ENCODE peak calls at places on chromosomes 2 and 18, in seven cellular contexts. R is SK-N-DZ; O is EL; N is lung microvascular endothelial cell; X is PC-3; H is stimulated activated CD4-positive, alpha-beta T cell treated with anti-CD3 and anti-CD28 coated beads, Interleukin-2, amount 100 ng/mL, for 48 hours; V is mesenteric fat pad. Z is an unnamed sample.

GRCh38 chr2:32743480-32744236 is 115.8 kb downstream of the TTC27 start:
- DNase-seq in R (no peak), O (peak), N (no peak), X (peak), H (no peak), V (no peak), Z (no peak)

GRCh38 chr2:176418768-176419167 is 149.5 kb downstream of the MTX2 start:
- DNase-seq in R (no peak), O (no peak), N (no peak), X (peak), H (no peak), V (no peak), Z (no peak)

GRCh38 chr2:181972431-181973190 is 13.0 kb upstream of the PPP1R1C start:
- DNase-seq in R (no peak), O (no peak), N (no peak), X (no peak), H (no peak), V (no peak), Z (no peak)

GRCh38 chr18:6054443-6054842 is 159.1 kb upstream of the TMEM200C start:
- DNase-seq in R (no peak), O (no peak), N (no peak), X (no peak), H (no peak), V (no peak), Z (no peak)

GRCh38 chr2:172693037-172693436 is 42.6 kb upstream of the RAPGEF4 start:
- DNase-seq in R (no peak), O (peak), N (peak), X (peak), H (peak), V (no peak), Z (no peak)

GRCh38 chr2:64918220-64918886 is 70.8 kb upstream of the SLC1A4 start:
- DNase-seq in R (no peak), O (no peak), N (no peak), X (no peak), H (no peak), V (no peak), Z (no peak)

GRCh38 chr2:98869272-98869641 is 66.8 kb downstream of the CRACDL start:
- DNase-seq in R (no peak), O (no peak), N (no peak), X (peak), H (no peak), V (no peak), Z (peak)

GRCh38 chr2:27370816-27371620 is 602 bp downstream of the SNX17 start:
- DNase-seq in R (no peak), O (peak), N (peak), X (peak), H (no peak), V (no peak), Z (no peak)

GRCh38 chr2:86372641-86373502 is 35.4 kb upstream of the REEP1 start:
- DNase-seq in R (peak), O (peak), N (peak), X (peak), H (no peak), V (no peak), Z (peak)

GRCh38 chr2:205934443-205934842 is 151.5 kb downstream of the INO80D start:
- DNase-seq in R (no peak), O (no peak), N (peak), X (peak), H (no peak), V (no peak), Z (no peak)

GRCh38 chr18:34222025-34222395 is 2.7 kb downstream of the NOL4 start:
- DNase-seq in R (peak), O (no peak), N (no peak), X (no peak), H (no peak), V (no peak), Z (peak)

GRCh38 chr2:26650713-26651457 is 9.7 kb upstream of the CIB4 start:
- DNase-seq in R (no peak), O (peak), N (no peak), X (no peak), H (no peak), V (no peak), Z (no peak)

GRCh38 chr2:26316041-26316440 is 29.9 kb upstream of the SELENOI start:
- DNase-seq in R (no peak), O (peak), N (peak), X (peak), H (no peak), V (no peak), Z (no peak)

GRCh38 chr2:31476511-31477171 is 62.1 kb upstream of the XDH start:
- DNase-seq in R (no peak), O (peak), N (no peak), X (no peak), H (no peak), V (no peak), Z (no peak)

GRCh38 chr2:168470880-168471475 is 14.9 kb downstream of the CERS6 start:
- DNase-seq in R (peak), O (no peak), N (no peak), X (no peak), H (no peak), V (no peak), Z (no peak)

GRCh38 chr18:39870586-39870985 is 2084.4 kb upstream of the PIK3C3 start:
- DNase-seq in R (no peak), O (no peak), N (no peak), X (no peak), H (no peak), V (no peak), Z (no peak)

GRCh38 chr2:44758591-44758990 is 182.9 kb upstream of the SIX3 start:
- DNase-seq in R (no peak), O (no peak), N (no peak), X (peak), H (no peak), V (no peak), Z (no peak)

GRCh38 chr2:85924522-85924921 is 35.7 kb upstream of the ST3GAL5 start:
- DNase-seq in R (no peak), O (peak), N (peak), X (peak), H (no peak), V (no peak), Z (no peak)

GRCh38 chr2:134927195-134927594 is 8.6 kb downstream of the CCNT2 start:
- DNase-seq in R (no peak), O (peak), N (no peak), X (peak), H (no peak), V (no peak), Z (no peak)

GRCh38 chr2:57802243-57802642 is 244.4 kb upstream of the VRK2 start:
- DNase-seq in R (no peak), O (no peak), N (no peak), X (no peak), H (no peak), V (no peak), Z (no peak)

GRCh38 chr2:154697422-154698237 is 865 bp upstream of the KCNJ3 start:
- DNase-seq in R (peak), O (no peak), N (no peak), X (no peak), H (no peak), V (no peak), Z (peak)

GRCh38 chr2:23656597-23656973 is 270.3 kb downstream of the ATAD2B start:
- DNase-seq in R (no peak), O (no peak), N (no peak), X (no peak), H (no peak), V (no peak), Z (no peak)

GRCh38 chr2:217858519-217859466 is 144.0 kb downstream of the TNS1 start:
- DNase-seq in R (peak), O (peak), N (peak), X (no peak), H (no peak), V (no peak), Z (no peak)

GRCh38 chr2:165745916-165746315 is 48.1 kb downstream of the GALNT3 start:
- DNase-seq in R (no peak), O (no peak), N (no peak), X (peak), H (no peak), V (no peak), Z (no peak)